ENCODE peak calls at places on chromosome 12, in seven cellular contexts. One of them, this sample, is unnamed.
A peak's percentile ranks its signal among the peaks of the same experiment; 100 is the strongest.

GRCh38 chr12:89372584-89373370 is 20.5 kb upstream of the DUSP6 start:
- DNase-seq in CD8-positive, alpha-beta memory T cell: no peak
- DNase-seq in naive thymus-derived CD4-positive, alpha-beta T cell: no peak
- DNase-seq in stimulated activated CD8-positive, alpha-beta memory T cell treated with anti-CD3 and anti-CD28 coated beads, Interleukin-15, amount 100 ng/mL, for 24 hours: no peak
- DNase-seq in Calu3: no peak
- DNase-seq in astrocyte of the spinal cord: no peak
- DNase-seq in mucosa of descending colon: no peak
- DNase-seq in this sample: no peak

GRCh38 chr12:92440072-92440471 is 262.7 kb upstream of the PLEKHG7 start:
- DNase-seq in CD8-positive, alpha-beta memory T cell: no peak
- DNase-seq in naive thymus-derived CD4-positive, alpha-beta T cell: no peak
- DNase-seq in stimulated activated CD8-positive, alpha-beta memory T cell treated with anti-CD3 and anti-CD28 coated beads, Interleukin-15, amount 100 ng/mL, for 24 hours: no peak
- DNase-seq in Calu3: no peak
- DNase-seq in astrocyte of the spinal cord: no peak
- DNase-seq in mucosa of descending colon: no peak
- DNase-seq in this sample: no peak

GRCh38 chr12:16225692-16226091 is 51.8 kb downstream of the SLC15A5 start:
- DNase-seq in CD8-positive, alpha-beta memory T cell: no peak
- DNase-seq in naive thymus-derived CD4-positive, alpha-beta T cell: no peak
- DNase-seq in stimulated activated CD8-positive, alpha-beta memory T cell treated with anti-CD3 and anti-CD28 coated beads, Interleukin-15, amount 100 ng/mL, for 24 hours: no peak
- DNase-seq in Calu3: no peak
- DNase-seq in astrocyte of the spinal cord: no peak
- DNase-seq in mucosa of descending colon: no peak
- DNase-seq in this sample: no peak

GRCh38 chr12:116559330-116560080 is at the start of gene MAP1LC3B2:
- DNase-seq in CD8-positive, alpha-beta memory T cell: peak; percentile 81
- DNase-seq in naive thymus-derived CD4-positive, alpha-beta T cell: peak; percentile 85
- DNase-seq in stimulated activated CD8-positive, alpha-beta memory T cell treated with anti-CD3 and anti-CD28 coated beads, Interleukin-15, amount 100 ng/mL, for 24 hours: peak; percentile 41
- DNase-seq in Calu3: peak; percentile 46
- DNase-seq in astrocyte of the spinal cord: peak; percentile 84
- DNase-seq in mucosa of descending colon: peak; percentile 85
- DNase-seq in this sample: peak; percentile 35

GRCh38 chr12:70618371-70618770 is 18.9 kb downstream of the PTPRB start:
- DNase-seq in CD8-positive, alpha-beta memory T cell: no peak
- DNase-seq in naive thymus-derived CD4-positive, alpha-beta T cell: no peak
- DNase-seq in stimulated activated CD8-positive, alpha-beta memory T cell treated with anti-CD3 and anti-CD28 coated beads, Interleukin-15, amount 100 ng/mL, for 24 hours: no peak
- DNase-seq in Calu3: no peak
- DNase-seq in astrocyte of the spinal cord: no peak
- DNase-seq in mucosa of descending colon: no peak
- DNase-seq in this sample: no peak

GRCh38 chr12:18151036-18151435 is 61.0 kb upstream of the RERGL start:
- DNase-seq in CD8-positive, alpha-beta memory T cell: no peak
- DNase-seq in naive thymus-derived CD4-positive, alpha-beta T cell: no peak
- DNase-seq in stimulated activated CD8-positive, alpha-beta memory T cell treated with anti-CD3 and anti-CD28 coated beads, Interleukin-15, amount 100 ng/mL, for 24 hours: no peak
- DNase-seq in Calu3: no peak
- DNase-seq in astrocyte of the spinal cord: no peak
- DNase-seq in mucosa of descending colon: no peak
- DNase-seq in this sample: no peak

GRCh38 chr12:104064842-104065441 is 611 bp downstream of the HCFC2 start:
- DNase-seq in CD8-positive, alpha-beta memory T cell: no peak
- DNase-seq in naive thymus-derived CD4-positive, alpha-beta T cell: no peak
- DNase-seq in stimulated activated CD8-positive, alpha-beta memory T cell treated with anti-CD3 and anti-CD28 coated beads, Interleukin-15, amount 100 ng/mL, for 24 hours: no peak
- DNase-seq in Calu3: no peak
- DNase-seq in astrocyte of the spinal cord: peak; percentile 9
- DNase-seq in mucosa of descending colon: peak; percentile 41
- DNase-seq in this sample: no peak

GRCh38 chr12:77575376-77575775 is 255.3 kb upstream of the NAV3 start:
- DNase-seq in CD8-positive, alpha-beta memory T cell: no peak
- DNase-seq in naive thymus-derived CD4-positive, alpha-beta T cell: no peak
- DNase-seq in stimulated activated CD8-positive, alpha-beta memory T cell treated with anti-CD3 and anti-CD28 coated beads, Interleukin-15, amount 100 ng/mL, for 24 hours: no peak
- DNase-seq in Calu3: no peak
- DNase-seq in astrocyte of the spinal cord: no peak
- DNase-seq in mucosa of descending colon: no peak
- DNase-seq in this sample: no peak

GRCh38 chr12:103841690-103842584 is 903 bp upstream of the NT5DC3 start:
- DNase-seq in CD8-positive, alpha-beta memory T cell: peak; percentile 3
- DNase-seq in naive thymus-derived CD4-positive, alpha-beta T cell: peak; percentile 4
- DNase-seq in stimulated activated CD8-positive, alpha-beta memory T cell treated with anti-CD3 and anti-CD28 coated beads, Interleukin-15, amount 100 ng/mL, for 24 hours: no peak
- DNase-seq in Calu3: peak; percentile 84
- DNase-seq in astrocyte of the spinal cord: peak; percentile 95
- DNase-seq in mucosa of descending colon: peak; percentile 70
- DNase-seq in this sample: peak; percentile 13